ENCODE peak calls at places on chromosomes 6 and 20, in four cellular contexts. G is heart left ventricle, H is HepG2, D is fibroblast of lung. M is an unnamed sample.

GRCh38 chr6:9140181-9140580 is 704.8 kb upstream of the SLC35B3 start:
- DNase-seq in H (no peak), G (no peak), D (peak), M (peak)

GRCh38 chr20:8532169-8532568 is 400.1 kb downstream of the PLCB1 start:
- DNase-seq in H (no peak), G (no peak), D (no peak), M (no peak)

GRCh38 chr6:19812512-19813119 is 24.6 kb upstream of the ID4 start:
- DNase-seq in G (no peak), D (peak), H (peak), M (no peak)

GRCh38 chr20:19074828-19075516 is 137.5 kb upstream of the SLC24A3 start:
- DNase-seq in D (no peak), G (no peak), H (no peak), M (no peak)

GRCh38 chr6:11712760-11713159 is 65.8 kb downstream of the ADTRP start:
- DNase-seq in D (peak), H (no peak), G (no peak), M (no peak)

GRCh38 chr20:48680650-48681049 is 147.1 kb downstream of the PREX1 start:
- DNase-seq in H (no peak), D (no peak), G (no peak), M (no peak)

GRCh38 chr20:56630506-56631317 is 1.6 kb downstream of the TFAP2C start:
- DNase-seq in H (no peak), D (peak), G (no peak), M (peak)

GRCh38 chr20:45765307-45765910 is 26.3 kb downstream of the WFDC3 start:
- DNase-seq in D (no peak), G (no peak), H (no peak), M (no peak)

GRCh38 chr6:147321260-147321659 is 117.0 kb downstream of the STXBP5 start:
- DNase-seq in D (no peak), G (no peak), H (peak), M (no peak)

GRCh38 chr6:70270287-70271005 is 32.4 kb downstream of the COL9A1 start:
- DNase-seq in H (no peak), G (no peak), D (no peak), M (no peak)

GRCh38 chr20:10982692-10983091 is 308.9 kb upstream of the JAG1 start:
- DNase-seq in G (peak), D (peak), H (peak), M (no peak)

GRCh38 chr20:4066551-4066950 is 51.2 kb upstream of the RNF24 start:
- DNase-seq in G (no peak), D (no peak), H (no peak), M (no peak)

GRCh38 chr6:135871878-135872277 is 20.4 kb downstream of the PDE7B start:
- DNase-seq in G (no peak), D (peak), H (no peak), M (no peak)

GRCh38 chr6:33677153-33677660 is 34.3 kb downstream of the UQCC2 start:
- DNase-seq in G (no peak), D (no peak), H (no peak), M (no peak)

GRCh38 chr6:129607581-129608186 is 102.3 kb downstream of the ARHGAP18 start:
- DNase-seq in D (peak), G (no peak), H (no peak), M (no peak)

GRCh38 chr20:62195736-62196135 is 12.9 kb downstream of the MTG2 start:
- DNase-seq in D (no peak), G (no peak), H (no peak), M (peak)

GRCh38 chr6:111985202-111985731 is 68.6 kb upstream of the CCN6 start:
- DNase-seq in D (peak), G (no peak), H (no peak), M (no peak)

GRCh38 chr6:79810878-79811277 is 136.5 kb downstream of the ELOVL4 start:
- DNase-seq in D (no peak), G (no peak), H (no peak), M (no peak)

GRCh38 chr20:38692436-38693411 is 31.6 kb upstream of the SLC32A1 start:
- DNase-seq in D (peak), G (no peak), H (peak), M (peak)

GRCh38 chr6:42104095-42104806 is 38.2 kb downstream of the C6orf132 start:
- DNase-seq in D (peak), G (peak), H (peak), M (no peak)

GRCh38 chr20:61924211-61924857 is 141.3 kb downstream of the TAF4 start:
- DNase-seq in G (peak), H (no peak), D (no peak), M (peak)

GRCh38 chr6:25889877-25890853 is 16.1 kb upstream of the SLC17A3 start:
- DNase-seq in G (no peak), D (peak), H (peak), M (no peak)

GRCh38 chr6:154835307-154835706 is 102.1 kb downstream of the SCAF8 start:
- DNase-seq in D (no peak), G (no peak), H (no peak), M (no peak)

GRCh38 chr20:24950836-24951525 is 1.9 kb downstream of the CST7 start:
- DNase-seq in H (no peak), G (no peak), D (no peak), M (no peak)

GRCh38 chr20:24016560-24016959 is 28.0 kb upstream of the GGTLC1 start:
- DNase-seq in G (no peak), H (no peak), D (no peak), M (no peak)

GRCh38 chr6:90336591-90336990 is 39.9 kb upstream of the BACH2 start:
- DNase-seq in D (no peak), G (no peak), H (no peak), M (no peak)

GRCh38 chr6:87251725-87252124 is 70.7 kb upstream of the SMIM8 start:
- DNase-seq in H (no peak), D (no peak), G (no peak), M (no peak)

GRCh38 chr20:7818477-7818876 is 121.8 kb downstream of the HAO1 start:
- DNase-seq in D (no peak), G (no peak), H (no peak), M (no peak)

GRCh38 chr20:4472906-4473305 is 248.8 kb upstream of the PRND start:
- DNase-seq in G (no peak), D (peak), H (no peak), M (no peak)

GRCh38 chr6:88572449-88573139 is 390.8 kb downstream of the RNGTT start:
- DNase-seq in D (no peak), H (no peak), G (no peak), M (no peak)

GRCh38 chr6:161424421-161424820 is 150.6 kb upstream of the AGPAT4 start:
- DNase-seq in H (no peak), G (no peak), D (no peak), M (no peak)

GRCh38 chr6:129331450-129332138 is 378.4 kb downstream of the ARHGAP18 start:
- DNase-seq in D (peak), G (no peak), H (no peak), M (no peak)

GRCh38 chr20:38728237-38728761 is 4.0 kb downstream of the SLC32A1 start:
- DNase-seq in G (no peak), D (no peak), H (no peak), M (no peak)

GRCh38 chr20:19867074-19867473 is 109.0 kb downstream of the RIN2 start:
- DNase-seq in G (no peak), H (no peak), D (peak), M (no peak)

GRCh38 chr20:53162251-53162835 is 190.2 kb downstream of the TSHZ2 start:
- DNase-seq in H (no peak), G (no peak), D (peak), M (peak)

GRCh38 chr20:15379897-15380296 is 1042.5 kb upstream of the FLRT3 start:
- DNase-seq in G (no peak), D (no peak), H (no peak), M (no peak)

GRCh38 chr6:132391391-132392291 is 9.6 kb downstream of the MOXD1 start:
- DNase-seq in H (no peak), D (peak), G (no peak), M (peak)

GRCh38 chr6:73176057-73176456 is 49.2 kb downstream of the KHDC1L start:
- DNase-seq in H (no peak), D (no peak), G (no peak), M (no peak)

GRCh38 chr6:73182021-73182607 is 43.2 kb downstream of the KHDC1L start:
- DNase-seq in D (no peak), G (no peak), H (no peak), M (no peak)

GRCh38 chr6:73180076-73180717 is 45.1 kb downstream of the KHDC1L start:
- DNase-seq in H (no peak), G (no peak), D (peak), M (no peak)

GRCh38 chr6:73177221-73177944 is 47.9 kb downstream of the KHDC1L start:
- DNase-seq in H (no peak), G (no peak), D (no peak), M (no peak)

GRCh38 chr6:73180718-73181619 is 44.3 kb downstream of the KHDC1L start:
- DNase-seq in D (peak), G (no peak), H (peak), M (no peak)
- H3K27ac ChIP-seq in D (no peak), G (no peak), H (no peak), M (no peak)

DNA sequence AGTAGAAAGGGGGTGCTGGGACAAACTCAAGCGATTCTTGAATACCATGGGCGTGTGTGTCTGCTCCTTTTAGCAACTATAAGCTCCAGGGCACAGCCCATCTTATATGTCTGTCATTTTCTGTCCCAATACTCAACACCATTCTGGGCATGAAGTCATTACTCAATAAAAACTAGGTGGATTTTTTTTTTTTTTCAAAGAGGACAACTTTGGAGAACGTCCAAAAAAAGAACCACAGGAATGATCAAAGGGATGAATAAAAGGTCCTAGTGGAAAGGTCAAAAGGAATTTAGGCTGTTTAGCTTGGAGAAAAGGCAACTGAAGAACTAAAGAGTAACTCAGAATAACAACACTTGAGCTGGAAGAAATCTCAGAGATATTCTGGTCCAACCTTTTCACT is 24.4 kb downstream of the UQCC1 start:
- DNase-seq in D (peak), H (peak), G (no peak), M (no peak)
- H3K27ac ChIP-seq in D (no peak), H (no peak), G (no peak), M (no peak)

GRCh38 chr20:58690851-58691250 is 1.7 kb upstream of the NPEPL1 start:
- DNase-seq in H (no peak), G (no peak), D (peak), M (no peak)

GRCh38 chr20:58690351-58690750 is 2.2 kb upstream of the NPEPL1 start:
- DNase-seq in G (no peak), D (peak), H (no peak), M (no peak)

GRCh38 chr20:58688414-58688813 is 4.2 kb upstream of the NPEPL1 start:
- DNase-seq in D (no peak), G (no peak), H (no peak), M (no peak)

GRCh38 chr20:58691405-58691772 is 1.2 kb upstream of the NPEPL1 start:
- DNase-seq in G (no peak), D (no peak), H (no peak), M (no peak)

DNA sequence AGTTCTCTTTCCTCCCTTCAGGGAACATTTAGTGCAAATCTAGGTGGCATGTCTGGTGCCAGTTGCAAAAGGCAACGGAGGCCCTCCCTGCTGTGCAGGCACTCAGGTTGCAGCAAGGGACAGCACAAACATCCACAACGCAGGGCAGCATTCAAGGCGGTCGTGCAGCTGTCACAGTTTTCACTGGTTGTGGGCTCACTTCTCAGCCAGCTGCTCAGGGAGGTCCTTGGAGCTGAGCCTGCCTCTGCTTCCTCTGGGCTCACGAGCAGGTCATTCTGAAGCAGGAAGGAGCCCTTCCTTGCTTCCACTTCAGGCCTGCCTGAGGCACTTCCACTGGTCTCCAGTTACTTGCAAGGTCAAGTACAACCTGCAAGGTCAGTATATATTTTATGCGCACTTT is 3.8 kb upstream of the NPEPL1 start:
- DNase-seq in H (no peak), G (no peak), D (no peak), M (no peak)
- H3K27ac ChIP-seq in H (no peak), G (no peak), D (no peak), M (no peak)

GRCh38 chr20:2539341-2539740 is 3.0 kb downstream of the TMC2 start:
- DNase-seq in D (no peak), H (peak), G (no peak), M (no peak)
- H3K27ac ChIP-seq in D (no peak), H (no peak), G (no peak), M (no peak)

DNA sequence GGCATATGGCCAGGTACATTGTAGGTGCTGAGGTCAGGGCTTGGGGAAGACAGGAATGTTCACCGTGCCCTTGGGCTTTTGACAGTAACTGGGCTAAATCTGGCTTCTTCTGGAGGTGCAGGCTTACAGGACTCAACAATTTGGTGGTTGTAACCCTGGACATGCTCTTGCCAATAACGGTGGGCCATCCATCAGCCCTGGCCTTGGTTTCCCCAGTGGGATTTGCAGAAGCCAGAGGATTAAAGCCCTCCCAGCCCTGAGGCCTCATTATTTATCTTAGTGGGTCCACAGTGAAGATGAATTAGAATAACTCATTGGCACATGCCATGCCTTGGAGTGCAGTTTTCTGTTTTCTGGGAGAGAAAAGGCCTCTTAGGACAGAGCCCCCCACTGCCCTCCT is 44.0 kb downstream of the TOX2 start:
- DNase-seq in H (no peak), D (no peak), G (no peak), M (no peak)
- H3K27ac ChIP-seq in H (no peak), D (no peak), G (no peak), M (no peak)

GRCh38 chr6:7106215-7106751 is 1.5 kb upstream of the RREB1 start:
- DNase-seq in G (no peak), D (no peak), H (peak), M (no peak)
- H3K27ac ChIP-seq in G (peak), D (peak), H (peak), M (peak)

M was measured in kidney.